ENCODE peak calls at places on chromosomes 6 and 20, in eight cellular contexts. K, L, P, O, S, V, D and H are unnamed samples.

GRCh38 chr6:117908246-117909107 is 1.4 kb downstream of the SLC35F1 start:
- DNase-seq in K (no peak), L (no peak), P (peak), O (no peak), S (peak), V (no peak), D (no peak), H (no peak)

GRCh38 chr20:12371955-12372354 is 454.3 kb downstream of the BTBD3 start:
- DNase-seq in K (peak), L (no peak), P (no peak), O (no peak), S (no peak), V (no peak), D (no peak), H (no peak)

GRCh38 chr6:116221067-116221466 is 32.8 kb downstream of the TSPYL4 start:
- DNase-seq in K (no peak), L (peak), P (no peak), O (no peak), S (no peak), V (no peak), D (no peak), H (no peak)

GRCh38 chr6:41652876-41653641 is 14.8 kb downstream of the MDFI start:
- DNase-seq in K (peak), L (peak), P (no peak), O (no peak), S (no peak), V (no peak), D (no peak), H (peak)

GRCh38 chr6:136846046-136846445 is 23.7 kb downstream of the PEX7 start:
- DNase-seq in K (peak), L (peak), P (peak), O (peak), S (no peak), V (no peak), D (no peak), H (peak)

GRCh38 chr6:14883921-14884320 is 361.9 kb upstream of the JARID2 start:
- DNase-seq in K (no peak), L (peak), P (no peak), O (no peak), S (no peak), V (no peak), D (no peak), H (no peak)

GRCh38 chr6:116365743-116366142 is 5.0 kb upstream of the DSE start:
- DNase-seq in K (no peak), L (no peak), P (no peak), O (no peak), S (no peak), V (no peak), D (no peak), H (no peak)

GRCh38 chr6:109486068-109486467 is 3.0 kb upstream of the ZBTB24 start:
- DNase-seq in K (peak), L (no peak), P (no peak), O (no peak), S (no peak), V (no peak), D (no peak), H (peak)

GRCh38 chr6:163843194-163843593 is 428.7 kb downstream of the QKI start:
- DNase-seq in K (no peak), L (no peak), P (no peak), O (no peak), S (no peak), V (no peak), D (no peak), H (no peak)

GRCh38 chr6:155327326-155328073 is 13.2 kb upstream of the TFB1M start:
- DNase-seq in K (no peak), L (peak), P (peak), O (peak), S (peak), V (no peak), D (no peak), H (peak)

GRCh38 chr20:59131541-59132285 is 31.9 kb upstream of the ZNF831 start:
- DNase-seq in K (no peak), L (no peak), P (no peak), O (no peak), S (no peak), V (no peak), D (no peak), H (no peak)

GRCh38 chr20:52624270-52624669 is 347.9 kb upstream of the TSHZ2 start:
- DNase-seq in K (no peak), L (no peak), P (no peak), O (no peak), S (no peak), V (no peak), D (no peak), H (no peak)

GRCh38 chr20:1402149-1402548 is 9.3 kb upstream of the FKBP1A start:
- DNase-seq in K (no peak), L (peak), P (no peak), O (no peak), S (no peak), V (no peak), D (no peak), H (no peak)

GRCh38 chr6:57305112-57305511 is 12.3 kb upstream of the PRIM2 start:
- DNase-seq in K (no peak), L (no peak), P (no peak), O (no peak), S (no peak), V (no peak), D (no peak), H (no peak)

GRCh38 chr6:3921663-3922062 is 72.5 kb downstream of the FAM50B start:
- DNase-seq in K (no peak), L (no peak), P (no peak), O (no peak), S (no peak), V (no peak), D (no peak), H (no peak)

GRCh38 chr6:166512567-166512966 is 73.9 kb downstream of the RAMACL start:
- DNase-seq in K (no peak), L (no peak), P (no peak), O (no peak), S (no peak), V (no peak), D (no peak), H (no peak)

GRCh38 chr6:69801225-69801624 is 4.4 kb upstream of the LMBRD1 start:
- DNase-seq in K (no peak), L (no peak), P (no peak), O (no peak), S (no peak), V (no peak), D (no peak), H (no peak)

GRCh38 chr20:48787861-48788375 is 39.9 kb downstream of the PREX1 start:
- DNase-seq in K (no peak), L (peak), P (no peak), O (no peak), S (no peak), V (no peak), D (no peak), H (no peak)

GRCh38 chr6:10621227-10621626 is 73.2 kb downstream of the C6orf52 start:
- DNase-seq in K (no peak), L (no peak), P (no peak), O (no peak), S (no peak), V (no peak), D (no peak), H (no peak)